ENCODE peak calls at places on chromosome 11, in nine cellular contexts. R, K, H, L, F, Z, P, B and G are unnamed samples.

GRCh38 chr11:66216911-66217310 is 51.5 kb upstream of the RAB1B start:
- DNase-seq in R (no peak), K (no peak), H (no peak), L (no peak), F (no peak), Z (no peak), P (no peak), B (no peak), G (no peak)

GRCh38 chr11:120112174-120112796 is 25.6 kb downstream of the TRIM29 start:
- DNase-seq in R (no peak), K (no peak), H (peak), L (no peak), F (no peak), Z (no peak), P (no peak), B (no peak), G (no peak)

GRCh38 chr11:78149646-78150045 is 10.2 kb upstream of the ALG8 start:
- DNase-seq in R (no peak), K (no peak), H (no peak), L (no peak), F (no peak), Z (peak), P (peak), B (no peak), G (no peak)

GRCh38 chr11:67372993-67373915 is at the start of gene CLCF1:
- DNase-seq in R (peak), K (peak), H (peak), L (peak), F (peak), Z (peak), P (peak), B (peak), G (peak)

GRCh38 chr11:18775492-18776292 is 15.9 kb downstream of the PTPN5 start:
- DNase-seq in R (peak), K (peak), H (peak), L (peak), F (no peak), Z (peak), P (peak), B (peak), G (peak)

GRCh38 chr11:288328-289144 is at the start of gene PGGHG:
- DNase-seq in R (peak), K (no peak), H (peak), L (peak), F (no peak), Z (peak), P (peak), B (peak), G (peak)

GRCh38 chr11:12704049-12704448 is 29.8 kb downstream of the TEAD1 start:
- DNase-seq in R (no peak), K (no peak), H (no peak), L (no peak), F (no peak), Z (peak), P (peak), B (no peak), G (no peak)

GRCh38 chr11:22792497-22792896 is 37.1 kb downstream of the SVIP start:
- DNase-seq in R (no peak), K (no peak), H (no peak), L (no peak), F (no peak), Z (peak), P (peak), B (no peak), G (no peak)

GRCh38 chr11:94793822-94794221 is 25.7 kb downstream of the AMOTL1 start:
- DNase-seq in R (no peak), K (no peak), H (no peak), L (no peak), F (no peak), Z (peak), P (peak), B (no peak), G (no peak)

GRCh38 chr11:830295-831131 is 2.2 kb upstream of the CD151 start:
- DNase-seq in R (peak), K (no peak), H (peak), L (peak), F (no peak), Z (peak), P (peak), B (peak), G (peak)

GRCh38 chr11:46916251-46916650 is 2.1 kb downstream of the LRP4 start:
- DNase-seq in R (no peak), K (no peak), H (no peak), L (no peak), F (no peak), Z (no peak), P (no peak), B (no peak), G (no peak)

GRCh38 chr11:101436511-101437142 is 147.2 kb downstream of the TRPC6 start:
- DNase-seq in R (peak), K (no peak), H (peak), L (no peak), F (no peak), Z (peak), P (peak), B (no peak), G (no peak)

GRCh38 chr11:44877908-44878459 is 72.7 kb downstream of the TP53I11 start:
- DNase-seq in R (no peak), K (no peak), H (no peak), L (no peak), F (no peak), Z (no peak), P (no peak), B (no peak), G (no peak)

GRCh38 chr11:118415051-118415738 is 13.8 kb downstream of the ATP5MG start:
- DNase-seq in R (no peak), K (no peak), H (no peak), L (no peak), F (no peak), Z (no peak), P (no peak), B (no peak), G (no peak)

GRCh38 chr11:91756829-91757480 is 467.7 kb upstream of the FAT3 start:
- DNase-seq in R (no peak), K (no peak), H (no peak), L (no peak), F (no peak), Z (no peak), P (no peak), B (no peak), G (no peak)

GRCh38 chr11:71239581-71239980 is 12.8 kb downstream of the SHANK2 start:
- DNase-seq in R (no peak), K (no peak), H (no peak), L (no peak), F (no peak), Z (no peak), P (no peak), B (no peak), G (no peak)

GRCh38 chr11:73334244-73335203 is 26.4 kb downstream of the ARHGEF17 start:
- DNase-seq in R (peak), K (no peak), H (no peak), L (no peak), F (no peak), Z (peak), P (peak), B (no peak), G (no peak)

GRCh38 chr11:35539781-35540281 is 14.4 kb upstream of the PAMR1 start:
- DNase-seq in R (no peak), K (no peak), H (no peak), L (no peak), F (no peak), Z (peak), P (peak), B (no peak), G (no peak)